ENCODE peak calls at places on chromosomes 7 and 10, in four cellular contexts. H is HepG2, O is SK-N-SH, I is K562. K is an unnamed sample.

GRCh38 chr10:86294346-86295265 is 72.0 kb downstream of the GRID1 start:
- DNase-seq in H (no peak), I (no peak), O (peak), K (no peak)

GRCh38 chr10:125691160-125691981 is 8.4 kb upstream of the TEX36 start:
- DNase-seq in O (no peak), H (no peak), I (no peak), K (no peak)

GRCh38 chr7:119175916-119176627 is 951.6 kb downstream of the ANKRD7 start:
- DNase-seq in H (peak), O (peak), I (peak), K (peak)

GRCh38 chr7:15334524-15335269 is 227.1 kb downstream of the AGMO start:
- DNase-seq in I (no peak), H (no peak), O (no peak), K (no peak)

GRCh38 chr10:45421231-45422097 is 47.4 kb downstream of the ALOX5 start:
- DNase-seq in I (no peak), O (no peak), H (no peak), K (no peak)

GRCh38 chr10:80444646-80445319 is 9.3 kb upstream of the TSPAN14 start:
- DNase-seq in H (peak), O (peak), I (peak), K (no peak)

GRCh38 chr10:73873843-73874215 is 526 bp downstream of the CAMK2G start:
- DNase-seq in O (peak), I (no peak), H (no peak), K (no peak)

GRCh38 chr7:13990319-13990983 is 985 bp upstream of the ETV1 start:
- DNase-seq in H (peak), I (peak), O (peak), K (no peak)

GRCh38 chr10:132676193-132676891 is 109.6 kb downstream of the NKX6-2 start:
- DNase-seq in O (no peak), I (no peak), H (peak), K (no peak)

GRCh38 chr7:70131807-70132565 is 533.7 kb downstream of the AUTS2 start:
- DNase-seq in I (no peak), H (no peak), O (no peak), K (no peak)

GRCh38 chr10:71598673-71599072 is 120.9 kb downstream of the C10orf105 start:
- DNase-seq in O (no peak), I (no peak), H (no peak), K (no peak)

GRCh38 chr7:155299539-155300202 is 2.0 kb downstream of the INSIG1 start:
- DNase-seq in H (no peak), I (peak), O (no peak), K (no peak)
- TF ChIP-seq RAD21 in H (no peak), I (no peak), O (no peak), K (no peak)

DNA sequence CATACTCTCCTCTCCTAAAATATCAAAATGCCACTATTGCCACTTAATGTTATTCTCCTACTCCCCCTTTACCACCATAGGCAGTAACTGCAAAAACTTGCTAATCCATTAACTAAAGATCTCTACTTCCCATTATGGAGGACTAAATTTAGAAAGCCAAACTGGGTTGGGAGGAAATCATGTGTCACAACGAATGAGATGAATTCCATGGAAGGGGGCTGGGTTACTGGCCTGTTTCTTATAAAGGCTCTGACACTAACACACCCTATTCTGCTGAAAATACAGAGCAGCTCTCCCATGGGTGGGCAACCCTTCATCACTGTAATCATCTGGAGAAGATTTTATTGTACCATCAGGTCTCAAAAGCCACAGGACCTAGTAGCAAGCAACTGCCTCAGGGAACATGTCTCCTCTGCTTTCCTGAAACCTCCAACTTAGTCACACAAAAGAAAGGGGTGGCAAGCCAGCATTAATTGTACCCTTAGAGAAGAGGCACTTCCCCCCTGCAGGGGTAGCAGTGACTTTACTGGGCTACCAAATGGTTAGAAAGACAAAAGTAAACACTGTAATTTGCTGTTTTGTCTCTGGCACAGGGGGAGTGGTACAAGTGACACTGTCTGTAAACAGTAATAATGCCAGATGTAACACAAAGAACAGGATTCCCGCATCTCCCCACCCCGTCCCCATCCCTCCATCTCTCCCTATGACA is 81.7 kb downstream of the ARMH3 start:
- DNase-seq in H (no peak), I (no peak), O (no peak), K (no peak)
- TF ChIP-seq ZBTB33 in H (no peak), I (no peak), O (no peak), K (no peak)

GRCh38 chr7:91089382-91089963 is 174.8 kb upstream of the FZD1 start:
- DNase-seq in H (peak), O (peak), I (peak), K (peak)
- TF ChIP-seq ELF1 in H (no peak), O (no peak), I (no peak), K (no peak)

GRCh38 chr10:124616040-124616835 is 127.9 kb downstream of the FAM53B start:
- DNase-seq in O (no peak), I (no peak), H (no peak), K (no peak)

GRCh38 chr10:124611738-124612137 is 132.4 kb downstream of the FAM53B start:
- DNase-seq in H (no peak), O (no peak), I (no peak), K (no peak)

GRCh38 chr10:124612611-124613498 is 131.3 kb downstream of the FAM53B start:
- DNase-seq in I (peak), O (peak), H (peak), K (peak)

GRCh38 chr10:124615259-124615658 is 128.9 kb downstream of the FAM53B start:
- DNase-seq in I (no peak), H (no peak), O (no peak), K (no peak)

DNA sequence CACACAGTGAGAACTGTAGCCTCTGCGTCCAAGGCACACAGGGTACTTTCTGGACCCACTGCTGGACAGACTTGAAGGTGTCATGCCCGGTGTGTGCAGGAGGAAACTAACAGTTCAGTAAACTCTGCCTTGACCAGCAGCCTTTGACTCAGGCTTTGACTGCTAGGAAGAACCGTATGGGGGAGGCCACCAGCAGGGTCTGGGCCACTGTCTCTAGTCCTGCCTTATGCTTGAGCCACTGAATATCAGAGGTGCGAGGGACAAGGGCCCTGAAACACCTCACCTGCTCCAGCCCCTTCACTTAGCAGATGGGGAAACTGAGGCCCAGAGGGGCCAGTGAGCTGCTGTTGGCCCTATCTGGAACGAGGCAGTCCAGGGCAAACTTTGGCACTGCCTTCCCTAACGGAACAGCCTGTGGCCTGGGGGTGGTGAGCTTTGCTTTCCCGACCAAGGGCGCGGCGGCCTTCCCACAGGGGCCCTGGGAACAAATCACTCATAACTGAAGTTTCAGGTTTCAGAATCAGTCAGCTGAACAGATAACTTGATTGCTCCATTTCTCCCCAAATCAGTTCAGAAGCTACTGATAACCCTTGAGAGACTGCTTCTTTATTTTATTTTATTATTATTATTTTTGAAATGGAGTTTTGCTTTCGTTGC is 130.0 kb downstream of the FAM53B start:
- DNase-seq in H (no peak), I (no peak), O (no peak), K (no peak)
- TF ChIP-seq RAD21 in H (no peak), I (no peak), O (no peak), K (no peak)

DNA sequence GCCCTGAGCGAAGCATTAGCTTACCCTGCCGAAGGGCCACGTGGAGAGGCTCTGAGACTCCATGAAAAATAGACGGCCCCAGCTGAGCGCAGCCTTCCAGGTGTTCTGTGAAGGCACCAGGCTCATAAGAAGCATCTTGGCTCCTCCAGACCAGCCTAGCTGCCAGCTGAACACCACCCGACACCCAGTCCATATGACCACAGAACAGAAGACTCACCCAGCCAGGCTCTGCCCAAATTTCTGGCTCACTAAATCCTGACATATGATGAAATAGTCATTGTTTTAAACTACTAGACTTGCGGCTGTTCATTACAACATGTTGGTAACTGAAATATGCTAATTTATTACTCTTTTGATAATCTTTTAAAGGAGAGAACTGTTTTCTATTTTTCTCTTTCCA is 99.5 kb upstream of the ABI1 start:
- DNase-seq in O (no peak), I (no peak), H (no peak), K (no peak)
- TF ChIP-seq ZBTB33 in O (no peak), I (no peak), H (no peak), K (no peak)

GRCh38 chr10:76051007-76051936 is 619.8 kb downstream of the LRMDA start:
- DNase-seq in O (no peak), I (no peak), H (peak), K (peak)
- TF ChIP-seq ELF1 in O (no peak), I (no peak), H (peak), K (no peak)

GRCh38 chr10:97136744-97137143 is 49.0 kb downstream of the SLIT1 start:
- DNase-seq in H (no peak), O (no peak), I (no peak), K (no peak)

GRCh38 chr10:97139651-97140283 is 46.0 kb downstream of the SLIT1 start:
- DNase-seq in O (no peak), I (no peak), H (no peak), K (no peak)

GRCh38 chr10:97138174-97138573 is 47.6 kb downstream of the SLIT1 start:
- DNase-seq in H (peak), O (no peak), I (peak), K (peak)

GRCh38 chr10:97140284-97140846 is 45.4 kb downstream of the SLIT1 start:
- DNase-seq in O (peak), H (peak), I (no peak), K (no peak)

GRCh38 chr10:97138777-97139317 is 46.9 kb downstream of the SLIT1 start:
- DNase-seq in H (no peak), I (no peak), O (no peak), K (no peak)
- TF ChIP-seq RAD21 in H (no peak), I (no peak), O (no peak), K (no peak)

GRCh38 chr7:157656195-157656769 is 319.5 kb downstream of the DNAJB6 start:
- DNase-seq in I (no peak), O (peak), H (no peak), K (no peak)
- TF ChIP-seq ZBTB33 in I (peak), O (no peak), H (peak), K (no peak)

DNA sequence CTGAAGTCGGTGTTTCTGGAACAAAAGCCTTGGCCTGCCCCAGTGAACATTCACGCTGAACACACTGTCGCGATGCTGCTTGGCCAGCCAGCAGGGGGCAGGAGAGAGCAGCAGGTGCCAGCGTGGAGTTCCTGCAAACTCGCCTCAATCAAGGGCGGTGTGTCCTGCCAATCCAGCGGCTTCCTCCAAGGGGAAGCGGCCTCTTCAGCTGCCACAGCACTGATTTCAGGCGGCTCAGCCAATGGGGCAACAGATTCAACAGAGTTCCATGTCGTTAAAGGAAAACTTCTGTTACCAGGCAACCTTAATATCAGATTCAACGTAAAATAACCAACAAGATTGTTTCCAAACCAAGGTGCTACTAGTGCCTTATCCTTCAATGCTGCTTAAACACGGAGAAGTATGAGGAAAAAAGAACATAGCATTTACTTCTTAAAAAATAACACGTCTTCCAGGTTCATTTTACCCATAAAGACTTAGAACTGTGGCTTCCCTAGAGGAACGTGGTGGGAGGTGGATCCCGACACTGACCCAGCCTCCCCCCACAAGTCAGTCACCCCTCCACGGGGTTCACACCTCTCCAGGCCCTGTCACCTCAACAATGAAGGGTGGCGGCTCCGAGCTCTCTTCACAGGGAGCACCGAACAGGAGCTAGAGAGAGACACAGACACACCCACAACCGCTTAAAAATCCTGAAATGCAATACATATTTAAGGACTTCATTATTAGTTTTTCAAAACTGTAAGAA is 178.2 kb downstream of the DIP2C start:
- DNase-seq in O (peak), H (peak), I (peak), K (peak)
- TF ChIP-seq ELF1 in O (no peak), H (peak), I (no peak), K (no peak)

K was measured in HCT116.